ENCODE peak calls at places on chromosomes 16 and 17, in seven cellular contexts. A, U, W, Z, V, H and K are unnamed samples.

GRCh38 chr17:32258383-32259121 is 7.1 kb upstream of the RHBDL3 start:
- DNase-seq in A (no peak), U (peak), W (no peak), Z (no peak), V (no peak), H (no peak), K (no peak)

GRCh38 chr16:84940670-84941551 is 70.4 kb downstream of the ZDHHC7 start:
- DNase-seq in A (no peak), U (no peak), W (no peak), Z (no peak), V (no peak), H (peak), K (no peak)

GRCh38 chr17:76868176-76868668 is at the start of gene MGAT5B:
- DNase-seq in A (peak), U (peak), W (no peak), Z (peak), V (peak), H (peak), K (peak)

GRCh38 chr16:67017451-67017750 is 11.5 kb upstream of the CBFB start:
- DNase-seq in A (no peak), U (no peak), W (no peak), Z (no peak), V (no peak), H (no peak), K (no peak)

GRCh38 chr16:10551881-10552280 is 28.5 kb downstream of the EMP2 start:
- DNase-seq in A (no peak), U (no peak), W (no peak), Z (no peak), V (no peak), H (no peak), K (no peak)

GRCh38 chr16:74225278-74225677 is 71.3 kb upstream of the PSMD7 start:
- DNase-seq in A (no peak), U (no peak), W (no peak), Z (no peak), V (no peak), H (no peak), K (no peak)

GRCh38 chr17:28598389-28598788 is 436 bp downstream of the SPAG5 start:
- DNase-seq in A (no peak), U (no peak), W (no peak), Z (no peak), V (no peak), H (no peak), K (no peak)

GRCh38 chr16:2231016-2231931 is 5.0 kb upstream of the DNASE1L2 start:
- DNase-seq in A (peak), U (no peak), W (no peak), Z (no peak), V (no peak), H (no peak), K (no peak)

GRCh38 chr17:78307887-78308633 is 51.8 kb downstream of the SOCS3 start:
- DNase-seq in A (no peak), U (no peak), W (no peak), Z (no peak), V (no peak), H (no peak), K (no peak)

GRCh38 chr17:59418732-59419166 is 87.3 kb downstream of the YPEL2 start:
- DNase-seq in A (no peak), U (no peak), W (no peak), Z (no peak), V (no peak), H (peak), K (no peak)

GRCh38 chr16:70466812-70467090 is 12.4 kb downstream of the FCSK start:
- DNase-seq in A (no peak), U (no peak), W (no peak), Z (no peak), V (no peak), H (no peak), K (no peak)

GRCh38 chr16:86363836-86364618 is 146.3 kb upstream of the FOXF1 start:
- DNase-seq in A (no peak), U (no peak), W (no peak), Z (no peak), V (no peak), H (no peak), K (no peak)